ENCODE peak calls at places on chromosomes 13 and 19, in nine cellular contexts. One of them, this sample, is unnamed.

GRCh38 chr13:113855012-113855921 is 8.6 kb downstream of the GAS6 start:
- DNase-seq in stomach: peak
- DNase-seq in IMR-90: no peak
- DNase-seq in choroid plexus epithelial cell: no peak
- DNase-seq in cardiac muscle cell: no peak
- DNase-seq in pancreas: peak
- DNase-seq in Peyer's patch: no peak
- DNase-seq in lung: no peak
- DNase-seq in brain microvascular endothelial cell: no peak
- DNase-seq in this sample: no peak

GRCh38 chr13:67048084-67048792 is 181.9 kb downstream of the PCDH9 start:
- DNase-seq in cardiac muscle cell: no peak
- DNase-seq in pancreas: peak
- DNase-seq in lung: no peak
- DNase-seq in IMR-90: peak
- DNase-seq in stomach: no peak
- DNase-seq in Peyer's patch: no peak
- DNase-seq in choroid plexus epithelial cell: peak
- DNase-seq in brain microvascular endothelial cell: peak
- DNase-seq in this sample: peak

GRCh38 chr19:46776927-46777911 is 11.2 kb downstream of the SLC1A5 start:
- DNase-seq in pancreas: no peak
- DNase-seq in Peyer's patch: no peak
- DNase-seq in lung: no peak
- DNase-seq in choroid plexus epithelial cell: no peak
- DNase-seq in IMR-90: no peak
- DNase-seq in stomach: no peak
- DNase-seq in cardiac muscle cell: no peak
- DNase-seq in brain microvascular endothelial cell: no peak
- DNase-seq in this sample: no peak

GRCh38 chr19:43620061-43621001 is 902 bp upstream of the ZNF428 start:
- DNase-seq in stomach: no peak
- DNase-seq in cardiac muscle cell: no peak
- DNase-seq in choroid plexus epithelial cell: no peak
- DNase-seq in lung: no peak
- DNase-seq in Peyer's patch: no peak
- DNase-seq in IMR-90: no peak
- DNase-seq in pancreas: peak
- DNase-seq in brain microvascular endothelial cell: no peak
- DNase-seq in this sample: no peak

GRCh38 chr13:28574617-28575142 is 79.8 kb upstream of the FLT1 start:
- DNase-seq in IMR-90: peak
- DNase-seq in pancreas: no peak
- DNase-seq in Peyer's patch: no peak
- DNase-seq in stomach: no peak
- DNase-seq in choroid plexus epithelial cell: peak
- DNase-seq in brain microvascular endothelial cell: peak
- DNase-seq in lung: no peak
- DNase-seq in cardiac muscle cell: no peak
- DNase-seq in this sample: peak

GRCh38 chr13:46134961-46135522 is 30.2 kb upstream of the CPB2 start:
- DNase-seq in brain microvascular endothelial cell: no peak
- DNase-seq in IMR-90: peak
- DNase-seq in lung: no peak
- DNase-seq in stomach: peak
- DNase-seq in pancreas: no peak
- DNase-seq in cardiac muscle cell: peak
- DNase-seq in Peyer's patch: no peak
- DNase-seq in choroid plexus epithelial cell: peak
- DNase-seq in this sample: no peak

GRCh38 chr19:51460164-51460992 is 2.1 kb upstream of the SIGLEC8 start:
- DNase-seq in cardiac muscle cell: no peak
- DNase-seq in brain microvascular endothelial cell: no peak
- DNase-seq in IMR-90: peak
- DNase-seq in lung: no peak
- DNase-seq in choroid plexus epithelial cell: peak
- DNase-seq in pancreas: no peak
- DNase-seq in stomach: peak
- DNase-seq in Peyer's patch: no peak
- DNase-seq in this sample: peak

GRCh38 chr13:76939215-76939614 is 9.1 kb upstream of the ACOD1 start:
- DNase-seq in cardiac muscle cell: no peak
- DNase-seq in brain microvascular endothelial cell: no peak
- DNase-seq in lung: no peak
- DNase-seq in choroid plexus epithelial cell: peak
- DNase-seq in IMR-90: peak
- DNase-seq in pancreas: no peak
- DNase-seq in stomach: no peak
- DNase-seq in Peyer's patch: no peak
- DNase-seq in this sample: peak

GRCh38 chr19:4624301-4624700 is 15.0 kb upstream of the TNFAIP8L1 start:
- DNase-seq in lung: no peak
- DNase-seq in brain microvascular endothelial cell: no peak
- DNase-seq in cardiac muscle cell: peak
- DNase-seq in IMR-90: no peak
- DNase-seq in pancreas: no peak
- DNase-seq in stomach: no peak
- DNase-seq in Peyer's patch: no peak
- DNase-seq in choroid plexus epithelial cell: no peak
- DNase-seq in this sample: no peak

GRCh38 chr13:27619711-27620376 is 485 bp downstream of the LNX2 start:
- DNase-seq in lung: peak
- DNase-seq in brain microvascular endothelial cell: peak
- DNase-seq in choroid plexus epithelial cell: peak
- DNase-seq in Peyer's patch: peak
- DNase-seq in IMR-90: peak
- DNase-seq in cardiac muscle cell: no peak
- DNase-seq in stomach: no peak
- DNase-seq in pancreas: peak
- DNase-seq in this sample: peak

GRCh38 chr13:98571955-98572662 is 4.8 kb downstream of the STK24 start:
- DNase-seq in pancreas: no peak
- DNase-seq in cardiac muscle cell: no peak
- DNase-seq in IMR-90: peak
- DNase-seq in brain microvascular endothelial cell: no peak
- DNase-seq in lung: no peak
- DNase-seq in choroid plexus epithelial cell: peak
- DNase-seq in Peyer's patch: peak
- DNase-seq in stomach: no peak
- DNase-seq in this sample: peak

GRCh38 chr19:11797491-11797890 is 832 bp upstream of the ZNF491 start:
- DNase-seq in brain microvascular endothelial cell: peak
- DNase-seq in pancreas: peak
- DNase-seq in choroid plexus epithelial cell: peak
- DNase-seq in cardiac muscle cell: peak
- DNase-seq in IMR-90: peak
- DNase-seq in lung: peak
- DNase-seq in stomach: peak
- DNase-seq in Peyer's patch: peak
- DNase-seq in this sample: peak
- H3K4me3 ChIP-seq in brain microvascular endothelial cell: no peak
- H3K4me3 ChIP-seq in pancreas: no peak
- H3K4me3 ChIP-seq in choroid plexus epithelial cell: no peak
- H3K4me3 ChIP-seq in cardiac muscle cell: no peak
- H3K4me3 ChIP-seq in IMR-90: no peak
- H3K4me3 ChIP-seq in lung: no peak
- H3K4me3 ChIP-seq in stomach: peak
- H3K4me3 ChIP-seq in Peyer's patch: peak
- H3K4me3 ChIP-seq in this sample: no peak

DNA sequence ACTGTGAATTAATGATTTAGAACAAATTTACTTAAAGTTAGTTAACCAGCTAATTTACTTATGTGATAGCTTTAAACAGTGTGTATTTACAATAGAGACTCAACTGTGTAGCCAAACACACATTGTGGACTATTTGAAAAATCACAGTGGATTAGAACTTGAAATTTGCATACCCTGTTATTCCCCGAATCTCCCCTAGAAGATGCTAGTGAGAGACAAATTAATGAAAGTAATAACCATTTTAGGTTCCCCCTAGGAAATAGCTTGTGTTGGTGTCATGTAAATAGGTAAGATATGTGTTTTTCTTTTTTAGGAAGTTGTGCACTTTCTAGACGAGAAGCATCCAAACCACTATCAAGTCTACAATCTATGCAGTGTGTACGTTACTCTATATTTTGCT is 98.5 kb downstream of the C1QTNF9 start:
- DNase-seq in choroid plexus epithelial cell: no peak
- DNase-seq in lung: no peak
- DNase-seq in brain microvascular endothelial cell: no peak
- DNase-seq in pancreas: no peak
- DNase-seq in cardiac muscle cell: no peak
- DNase-seq in IMR-90: no peak
- DNase-seq in Peyer's patch: no peak
- DNase-seq in stomach: no peak
- DNase-seq in this sample: no peak
- TF ChIP-seq CTCF in choroid plexus epithelial cell: no peak
- TF ChIP-seq CTCF in lung: no peak
- TF ChIP-seq CTCF in brain microvascular endothelial cell: peak
- TF ChIP-seq CTCF in pancreas: no peak
- TF ChIP-seq CTCF in cardiac muscle cell: peak
- TF ChIP-seq CTCF in IMR-90: no peak
- TF ChIP-seq CTCF in Peyer's patch: no peak
- TF ChIP-seq CTCF in stomach: no peak
- TF ChIP-seq CTCF in this sample: no peak

DNA sequence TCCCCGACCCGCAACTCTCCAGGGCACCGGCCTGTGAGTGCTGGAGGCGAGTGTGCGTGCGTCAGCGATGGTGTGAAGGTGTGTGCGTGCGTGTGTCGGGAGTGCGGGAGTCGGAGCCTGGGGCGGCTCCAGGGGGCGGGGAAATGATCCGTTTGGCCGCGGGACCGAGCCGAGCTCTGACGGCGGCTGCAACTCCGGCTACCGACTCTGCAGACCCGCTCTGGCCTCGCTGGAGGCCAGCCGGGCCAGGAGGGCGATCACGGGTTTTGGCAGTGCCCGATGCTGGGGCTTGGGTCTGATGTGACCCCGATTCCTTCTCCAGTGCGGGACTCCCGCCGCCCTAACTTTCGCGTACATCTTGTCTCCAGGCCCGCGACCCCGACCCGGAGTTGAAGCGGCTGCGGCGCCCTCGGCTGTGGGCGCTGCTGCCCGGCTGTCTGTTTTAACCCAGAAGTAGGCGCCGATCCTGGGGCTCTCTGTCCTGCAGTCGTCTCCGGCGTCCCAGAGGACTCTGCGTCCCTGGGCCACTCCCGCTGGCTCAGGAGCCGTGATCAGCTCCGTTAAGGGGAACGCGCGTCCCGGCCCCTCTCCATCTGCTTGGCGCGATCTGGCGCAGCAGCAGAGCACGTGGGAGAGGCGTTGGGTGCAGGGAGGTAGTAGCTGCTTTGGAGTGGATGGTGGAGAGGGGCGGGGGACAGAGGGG is 1.2 kb downstream of the CHST8 start:
- DNase-seq in pancreas: no peak
- DNase-seq in choroid plexus epithelial cell: no peak
- DNase-seq in lung: no peak
- DNase-seq in brain microvascular endothelial cell: no peak
- DNase-seq in IMR-90: no peak
- DNase-seq in Peyer's patch: no peak
- DNase-seq in cardiac muscle cell: peak
- DNase-seq in stomach: no peak
- DNase-seq in this sample: no peak
- H3K4me3 ChIP-seq in pancreas: no peak
- H3K4me3 ChIP-seq in choroid plexus epithelial cell: no peak
- H3K4me3 ChIP-seq in lung: no peak
- H3K4me3 ChIP-seq in brain microvascular endothelial cell: peak
- H3K4me3 ChIP-seq in IMR-90: no peak
- H3K4me3 ChIP-seq in Peyer's patch: peak
- H3K4me3 ChIP-seq in cardiac muscle cell: peak
- H3K4me3 ChIP-seq in stomach: peak
- H3K4me3 ChIP-seq in this sample: no peak

DNA sequence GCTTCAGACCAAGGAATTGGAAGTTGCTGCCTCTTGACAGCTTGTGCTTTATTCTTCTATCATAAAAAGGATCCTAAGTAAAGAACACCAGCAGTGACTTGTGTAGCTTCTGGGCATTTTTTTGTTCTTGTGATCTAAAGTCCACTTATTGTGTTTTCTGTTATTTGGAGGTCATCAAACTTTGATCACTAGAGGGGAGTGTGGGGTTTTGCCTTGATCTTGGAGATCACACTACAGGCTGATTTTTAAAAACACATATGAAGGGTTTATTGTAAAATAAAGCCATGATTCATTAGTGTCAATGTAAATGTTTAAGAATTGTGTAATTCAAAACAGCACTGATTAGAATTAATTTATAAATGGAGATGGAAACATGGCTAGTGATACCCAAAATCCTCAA is 328.7 kb upstream of the EDNRB start:
- DNase-seq in stomach: no peak
- DNase-seq in choroid plexus epithelial cell: no peak
- DNase-seq in lung: no peak
- DNase-seq in Peyer's patch: no peak
- DNase-seq in pancreas: no peak
- DNase-seq in cardiac muscle cell: no peak
- DNase-seq in IMR-90: no peak
- DNase-seq in brain microvascular endothelial cell: no peak
- DNase-seq in this sample: no peak
- TF ChIP-seq CTCF in stomach: no peak
- TF ChIP-seq CTCF in choroid plexus epithelial cell: no peak
- TF ChIP-seq CTCF in lung: no peak
- TF ChIP-seq CTCF in Peyer's patch: no peak
- TF ChIP-seq CTCF in pancreas: no peak
- TF ChIP-seq CTCF in cardiac muscle cell: no peak
- TF ChIP-seq CTCF in IMR-90: no peak
- TF ChIP-seq CTCF in brain microvascular endothelial cell: no peak
- TF ChIP-seq CTCF in this sample: no peak

GRCh38 chr13:42394361-42395065 is 122.6 kb downstream of the AKAP11 start:
- DNase-seq in stomach: no peak
- DNase-seq in Peyer's patch: no peak
- DNase-seq in IMR-90: no peak
- DNase-seq in cardiac muscle cell: no peak
- DNase-seq in pancreas: no peak
- DNase-seq in lung: no peak
- DNase-seq in choroid plexus epithelial cell: no peak
- DNase-seq in brain microvascular endothelial cell: no peak
- DNase-seq in this sample: no peak
- H3K4me3 ChIP-seq in stomach: no peak
- H3K4me3 ChIP-seq in Peyer's patch: no peak
- H3K4me3 ChIP-seq in IMR-90: no peak
- H3K4me3 ChIP-seq in cardiac muscle cell: no peak
- H3K4me3 ChIP-seq in pancreas: no peak
- H3K4me3 ChIP-seq in lung: no peak
- H3K4me3 ChIP-seq in choroid plexus epithelial cell: no peak
- H3K4me3 ChIP-seq in brain microvascular endothelial cell: no peak
- H3K4me3 ChIP-seq in this sample: no peak

GRCh38 chr19:48617146-48617937 is 1.6 kb downstream of the RPL18 start:
- DNase-seq in IMR-90: no peak
- DNase-seq in brain microvascular endothelial cell: no peak
- DNase-seq in Peyer's patch: no peak
- DNase-seq in stomach: peak
- DNase-seq in lung: no peak
- DNase-seq in pancreas: no peak
- DNase-seq in cardiac muscle cell: no peak
- DNase-seq in choroid plexus epithelial cell: peak
- DNase-seq in this sample: peak
- TF ChIP-seq CTCF in IMR-90: no peak
- TF ChIP-seq CTCF in brain microvascular endothelial cell: no peak
- TF ChIP-seq CTCF in Peyer's patch: no peak
- TF ChIP-seq CTCF in stomach: no peak
- TF ChIP-seq CTCF in lung: no peak
- TF ChIP-seq CTCF in pancreas: no peak
- TF ChIP-seq CTCF in cardiac muscle cell: peak
- TF ChIP-seq CTCF in choroid plexus epithelial cell: peak
- TF ChIP-seq CTCF in this sample: peak

This sample was measured in fibroblast of the aortic adventitia.